ENCODE peak calls at places on chromosomes 7 and 10, in ten cellular contexts. One of them, this sample, is unnamed.

GRCh38 chr10:31353574-31353973 is 34.6 kb downstream of the ZEB1 start:
- DNase-seq in tibial nerve: no peak
- DNase-seq in adrenal gland: no peak
- DNase-seq in HepG2: peak
- DNase-seq in H1: no peak
- DNase-seq in IMR-90: peak
- DNase-seq in sigmoid colon: no peak
- DNase-seq in heart left ventricle: no peak
- DNase-seq in suprapubic skin: no peak
- DNase-seq in HCT116: peak
- DNase-seq in this sample: peak

GRCh38 chr10:95428702-95429101 is 132.5 kb downstream of the SORBS1 start:
- DNase-seq in HCT116: no peak
- DNase-seq in heart left ventricle: peak
- DNase-seq in sigmoid colon: no peak
- DNase-seq in suprapubic skin: peak
- DNase-seq in HepG2: no peak
- DNase-seq in IMR-90: no peak
- DNase-seq in tibial nerve: no peak
- DNase-seq in H1: no peak
- DNase-seq in adrenal gland: no peak
- DNase-seq in this sample: no peak

GRCh38 chr10:89301721-89302445 is at the start of gene IFIT2:
- DNase-seq in suprapubic skin: no peak
- DNase-seq in tibial nerve: no peak
- DNase-seq in IMR-90: peak
- DNase-seq in heart left ventricle: peak
- DNase-seq in adrenal gland: peak
- DNase-seq in HepG2: peak
- DNase-seq in sigmoid colon: no peak
- DNase-seq in HCT116: no peak
- DNase-seq in H1: no peak
- DNase-seq in this sample: no peak

GRCh38 chr10:21336476-21337170 is 188.9 kb downstream of the SKIDA1 start:
- DNase-seq in tibial nerve: no peak
- DNase-seq in IMR-90: peak
- DNase-seq in suprapubic skin: no peak
- DNase-seq in HepG2: peak
- DNase-seq in HCT116: peak
- DNase-seq in sigmoid colon: no peak
- DNase-seq in heart left ventricle: peak
- DNase-seq in H1: peak
- DNase-seq in adrenal gland: peak
- DNase-seq in this sample: no peak

GRCh38 chr10:62018141-62018911 is 116.8 kb downstream of the ARID5B start:
- DNase-seq in suprapubic skin: no peak
- DNase-seq in HCT116: no peak
- DNase-seq in adrenal gland: no peak
- DNase-seq in IMR-90: no peak
- DNase-seq in sigmoid colon: no peak
- DNase-seq in HepG2: no peak
- DNase-seq in H1: no peak
- DNase-seq in tibial nerve: no peak
- DNase-seq in heart left ventricle: no peak
- DNase-seq in this sample: no peak

GRCh38 chr10:102863660-102864059 is 5.6 kb upstream of the AS3MT start:
- DNase-seq in heart left ventricle: no peak
- DNase-seq in IMR-90: no peak
- DNase-seq in HCT116: no peak
- DNase-seq in HepG2: no peak
- DNase-seq in adrenal gland: peak
- DNase-seq in suprapubic skin: no peak
- DNase-seq in H1: no peak
- DNase-seq in sigmoid colon: no peak
- DNase-seq in tibial nerve: no peak
- DNase-seq in this sample: no peak

GRCh38 chr10:86654411-86655172 is at the start of gene OPN4:
- DNase-seq in HCT116: no peak
- DNase-seq in adrenal gland: peak
- DNase-seq in sigmoid colon: peak
- DNase-seq in IMR-90: peak
- DNase-seq in suprapubic skin: peak
- DNase-seq in H1: no peak
- DNase-seq in heart left ventricle: no peak
- DNase-seq in tibial nerve: no peak
- DNase-seq in HepG2: no peak
- DNase-seq in this sample: peak

GRCh38 chr10:103632247-103632642 is 138.7 kb downstream of the NEURL1 start:
- DNase-seq in sigmoid colon: no peak
- DNase-seq in H1: no peak
- DNase-seq in heart left ventricle: no peak
- DNase-seq in adrenal gland: no peak
- DNase-seq in IMR-90: no peak
- DNase-seq in tibial nerve: no peak
- DNase-seq in suprapubic skin: no peak
- DNase-seq in HCT116: no peak
- DNase-seq in HepG2: no peak
- DNase-seq in this sample: no peak

DNA sequence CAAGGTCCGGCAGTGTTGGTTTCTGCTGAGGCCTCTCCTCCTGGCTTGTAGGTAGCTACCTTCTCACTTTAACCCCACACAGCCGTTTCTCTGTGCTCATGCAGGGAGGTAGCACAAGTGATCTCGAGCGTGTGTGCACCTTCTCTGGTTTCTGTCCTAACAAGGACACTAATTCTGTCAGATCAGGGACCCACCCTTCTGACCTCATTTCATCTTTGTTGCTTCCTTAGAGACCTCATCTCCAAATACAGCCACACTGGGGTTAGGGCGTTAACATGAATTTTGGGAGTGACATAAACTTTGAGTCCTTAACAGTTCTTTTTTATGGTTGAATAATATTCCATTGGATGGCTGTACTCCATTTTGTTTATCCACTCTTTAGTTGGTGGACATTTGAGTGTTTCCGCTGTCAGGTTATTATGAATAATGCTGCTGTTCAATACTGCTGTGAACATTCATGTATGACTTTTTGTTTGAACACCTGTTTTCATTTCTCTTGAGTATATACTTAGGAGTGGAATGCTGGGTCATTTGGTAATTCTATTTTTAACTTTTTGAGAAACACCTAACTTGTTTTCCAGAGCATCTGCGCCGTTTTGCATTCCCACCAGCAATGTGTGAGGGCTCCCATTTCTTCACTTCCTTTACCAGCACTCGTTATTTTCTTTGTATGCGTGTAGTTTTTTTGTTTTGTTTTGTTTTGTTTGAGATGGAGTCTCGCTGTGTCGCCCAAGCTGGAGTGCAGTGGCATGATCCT is 57.5 kb downstream of the LCOR start:
- DNase-seq in tibial nerve: no peak
- DNase-seq in IMR-90: no peak
- DNase-seq in sigmoid colon: no peak
- DNase-seq in HCT116: no peak
- DNase-seq in heart left ventricle: no peak
- DNase-seq in HepG2: no peak
- DNase-seq in adrenal gland: no peak
- DNase-seq in H1: no peak
- DNase-seq in suprapubic skin: no peak
- DNase-seq in this sample: no peak
- TF ChIP-seq POLR2A in tibial nerve: no peak
- TF ChIP-seq POLR2A in IMR-90: no peak
- TF ChIP-seq POLR2A in sigmoid colon: no peak
- TF ChIP-seq POLR2A in HCT116: no peak
- TF ChIP-seq POLR2A in heart left ventricle: no peak
- TF ChIP-seq POLR2A in HepG2: no peak
- TF ChIP-seq POLR2A in adrenal gland: no peak
- TF ChIP-seq POLR2A in H1: no peak
- TF ChIP-seq POLR2A in suprapubic skin: no peak
- TF ChIP-seq POLR2A in this sample: no peak

DNA sequence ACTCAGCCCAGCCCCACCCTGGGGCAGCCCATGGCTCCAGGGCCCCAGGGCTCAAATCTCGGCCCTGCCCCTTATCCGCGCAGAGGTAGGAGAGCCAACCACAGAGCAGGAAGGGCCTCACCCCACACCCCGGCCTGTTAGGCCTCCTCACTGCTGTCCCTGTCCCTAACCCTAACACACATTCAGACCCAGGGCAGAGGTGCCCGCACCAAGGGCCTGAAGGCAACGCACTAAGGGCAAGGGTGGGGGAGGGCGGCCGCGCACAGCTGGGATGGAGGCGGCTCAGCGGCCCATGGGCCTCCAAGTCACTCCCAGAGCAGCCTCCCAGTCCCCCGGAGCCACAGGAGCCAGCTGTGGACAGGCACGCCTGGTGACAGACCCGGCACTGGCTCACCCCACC is 9.6 kb upstream of the MICALL2 start:
- DNase-seq in suprapubic skin: no peak
- DNase-seq in H1: no peak
- DNase-seq in HCT116: no peak
- DNase-seq in heart left ventricle: no peak
- DNase-seq in adrenal gland: no peak
- DNase-seq in tibial nerve: no peak
- DNase-seq in HepG2: no peak
- DNase-seq in sigmoid colon: no peak
- DNase-seq in IMR-90: no peak
- DNase-seq in this sample: no peak
- TF ChIP-seq POLR2A in suprapubic skin: no peak
- TF ChIP-seq POLR2A in H1: no peak
- TF ChIP-seq POLR2A in HCT116: no peak
- TF ChIP-seq POLR2A in heart left ventricle: no peak
- TF ChIP-seq POLR2A in adrenal gland: no peak
- TF ChIP-seq POLR2A in tibial nerve: no peak
- TF ChIP-seq POLR2A in HepG2: no peak
- TF ChIP-seq POLR2A in sigmoid colon: no peak
- TF ChIP-seq POLR2A in IMR-90: no peak
- TF ChIP-seq POLR2A in this sample: no peak

GRCh38 chr7:5426226-5426475 is 2.5 kb upstream of the TNRC18 start:
- DNase-seq in heart left ventricle: no peak
- DNase-seq in sigmoid colon: no peak
- DNase-seq in tibial nerve: no peak
- DNase-seq in H1: no peak
- DNase-seq in IMR-90: peak
- DNase-seq in HCT116: no peak
- DNase-seq in HepG2: no peak
- DNase-seq in adrenal gland: no peak
- DNase-seq in suprapubic skin: no peak
- DNase-seq in this sample: no peak

GRCh38 chr7:5423844-5424688 is 432 bp upstream of the TNRC18 start:
- DNase-seq in tibial nerve: peak
- DNase-seq in adrenal gland: peak
- DNase-seq in suprapubic skin: peak
- DNase-seq in HCT116: peak
- DNase-seq in IMR-90: peak
- DNase-seq in sigmoid colon: peak
- DNase-seq in HepG2: peak
- DNase-seq in H1: peak
- DNase-seq in heart left ventricle: peak
- DNase-seq in this sample: peak

GRCh38 chr7:5423272-5423843 is at the start of gene TNRC18:
- DNase-seq in suprapubic skin: no peak
- DNase-seq in heart left ventricle: peak
- DNase-seq in H1: peak
- DNase-seq in adrenal gland: peak
- DNase-seq in tibial nerve: no peak
- DNase-seq in IMR-90: no peak
- DNase-seq in HepG2: no peak
- DNase-seq in sigmoid colon: peak
- DNase-seq in HCT116: no peak
- DNase-seq in this sample: no peak

GRCh38 chr7:5424689-5425506 is 1.3 kb upstream of the TNRC18 start:
- DNase-seq in IMR-90: peak
- DNase-seq in suprapubic skin: no peak
- DNase-seq in heart left ventricle: peak
- DNase-seq in tibial nerve: peak
- DNase-seq in HepG2: peak
- DNase-seq in HCT116: no peak
- DNase-seq in sigmoid colon: peak
- DNase-seq in H1: no peak
- DNase-seq in adrenal gland: peak
- DNase-seq in this sample: no peak

DNA sequence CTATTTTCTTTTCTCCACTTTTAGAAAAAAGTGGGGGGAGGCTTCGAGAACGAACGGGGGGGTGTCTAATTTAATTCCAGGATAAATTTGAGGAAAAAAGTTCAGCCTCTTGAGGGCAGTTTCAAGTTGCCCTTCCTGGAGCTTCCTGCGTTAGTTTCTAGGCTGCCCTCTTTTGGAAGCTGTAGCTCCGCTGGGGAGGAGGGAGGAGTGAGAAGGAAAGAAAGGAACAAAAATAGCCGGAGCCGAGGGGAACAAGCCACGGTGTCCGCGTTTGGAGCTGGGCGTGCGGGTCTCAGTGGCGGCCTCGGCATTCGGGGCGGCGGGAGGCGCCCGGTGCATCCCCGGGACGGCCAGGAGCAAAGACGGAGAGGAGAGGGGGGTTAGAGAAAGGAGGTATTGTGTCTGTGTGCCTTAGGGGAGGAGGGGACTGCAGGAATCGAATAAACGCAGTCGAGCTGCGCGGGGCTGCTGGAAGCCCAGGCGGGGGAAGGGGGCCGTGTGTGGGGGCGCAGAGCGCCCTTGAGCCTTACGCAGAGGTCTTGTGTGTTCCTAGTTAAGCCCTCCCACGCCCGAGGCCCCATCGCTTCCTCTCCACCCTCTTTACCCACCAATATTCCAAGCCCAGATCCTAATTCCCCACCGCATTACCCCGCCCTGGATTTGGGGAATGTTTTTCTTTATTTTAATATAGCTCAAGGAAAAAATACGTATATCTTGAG is 2.0 kb upstream of the TNRC18 start:
- DNase-seq in tibial nerve: peak
- DNase-seq in IMR-90: peak
- DNase-seq in sigmoid colon: peak
- DNase-seq in adrenal gland: peak
- DNase-seq in H1: peak
- DNase-seq in suprapubic skin: no peak
- DNase-seq in HCT116: no peak
- DNase-seq in heart left ventricle: peak
- DNase-seq in HepG2: peak
- DNase-seq in this sample: peak
- TF ChIP-seq POLR2A in tibial nerve: peak
- TF ChIP-seq POLR2A in IMR-90: no peak
- TF ChIP-seq POLR2A in sigmoid colon: peak
- TF ChIP-seq POLR2A in adrenal gland: peak
- TF ChIP-seq POLR2A in H1: no peak
- TF ChIP-seq POLR2A in suprapubic skin: peak
- TF ChIP-seq POLR2A in HCT116: peak
- TF ChIP-seq POLR2A in heart left ventricle: peak
- TF ChIP-seq POLR2A in HepG2: no peak
- TF ChIP-seq POLR2A in this sample: peak

DNA sequence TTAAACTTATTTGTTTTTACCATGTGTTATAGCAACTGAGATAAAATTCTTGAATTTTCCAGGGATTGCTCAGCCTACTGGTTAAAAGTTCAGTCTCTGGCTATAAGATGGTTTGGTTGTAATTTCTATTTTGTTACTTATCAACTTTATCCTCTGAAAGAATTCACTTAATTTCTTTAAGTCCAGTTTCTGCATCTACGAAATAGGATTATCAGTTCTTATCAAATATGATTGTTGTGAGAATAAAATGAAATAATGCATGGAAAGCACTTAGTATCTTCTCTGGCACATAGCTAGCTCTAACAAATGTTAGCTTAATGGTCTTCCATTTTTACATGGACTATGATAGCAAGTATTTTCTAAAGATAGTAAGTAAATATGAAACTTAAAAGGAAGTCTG is 53.3 kb downstream of the SEMA3D start:
- DNase-seq in HepG2: no peak
- DNase-seq in tibial nerve: no peak
- DNase-seq in IMR-90: no peak
- DNase-seq in adrenal gland: no peak
- DNase-seq in HCT116: no peak
- DNase-seq in H1: no peak
- DNase-seq in sigmoid colon: no peak
- DNase-seq in heart left ventricle: no peak
- DNase-seq in suprapubic skin: no peak
- DNase-seq in this sample: no peak
- TF ChIP-seq POLR2A in HepG2: no peak
- TF ChIP-seq POLR2A in tibial nerve: no peak
- TF ChIP-seq POLR2A in IMR-90: no peak
- TF ChIP-seq POLR2A in adrenal gland: no peak
- TF ChIP-seq POLR2A in HCT116: no peak
- TF ChIP-seq POLR2A in H1: no peak
- TF ChIP-seq POLR2A in sigmoid colon: no peak
- TF ChIP-seq POLR2A in heart left ventricle: no peak
- TF ChIP-seq POLR2A in suprapubic skin: no peak
- TF ChIP-seq POLR2A in this sample: no peak